ENCODE peak calls at places on chromosomes 7 and 10, in four cellular contexts. One of them, this sample, is unnamed. For H3K4me1, the result is how much of the 10 kb centered on the place peaks cover.

GRCh38 chr7:4998244-4998643 is 39.3 kb upstream of the MMD2 start:
- DNase-seq in body of pancreas: no peak
- DNase-seq in PC-3: no peak
- DNase-seq in CD8-positive, alpha-beta T cell: no peak
- DNase-seq in this sample: no peak

GRCh38 chr10:106971411-106971831 is 193.1 kb downstream of the SORCS1 start:
- DNase-seq in body of pancreas: no peak
- DNase-seq in PC-3: no peak
- DNase-seq in CD8-positive, alpha-beta T cell: no peak
- DNase-seq in this sample: no peak

GRCh38 chr10:26653004-26653403 is 44.5 kb upstream of the PDSS1 start:
- DNase-seq in body of pancreas: no peak
- DNase-seq in PC-3: no peak
- DNase-seq in CD8-positive, alpha-beta T cell: no peak
- DNase-seq in this sample: no peak

GRCh38 chr10:119026301-119027110 is 3.0 kb upstream of the NANOS1 start:
- DNase-seq in body of pancreas: no peak
- DNase-seq in PC-3: peak
- DNase-seq in CD8-positive, alpha-beta T cell: no peak
- DNase-seq in this sample: no peak

GRCh38 chr10:129707406-129708388 is 240.7 kb downstream of the MGMT start:
- DNase-seq in body of pancreas: peak
- DNase-seq in PC-3: no peak
- DNase-seq in CD8-positive, alpha-beta T cell: no peak
- DNase-seq in this sample: no peak

GRCh38 chr10:69014171-69014570 is 25.6 kb downstream of the KIFBP start:
- DNase-seq in body of pancreas: no peak
- DNase-seq in PC-3: no peak
- DNase-seq in CD8-positive, alpha-beta T cell: no peak
- DNase-seq in this sample: no peak

GRCh38 chr10:10785627-10786333 is 231.9 kb upstream of the CELF2 start:
- DNase-seq in body of pancreas: no peak
- DNase-seq in PC-3: peak
- DNase-seq in CD8-positive, alpha-beta T cell: no peak
- DNase-seq in this sample: no peak

GRCh38 chr7:90425376-90425775 is 22.1 kb downstream of the CLDN12 start:
- DNase-seq in body of pancreas: no peak
- DNase-seq in PC-3: peak
- DNase-seq in CD8-positive, alpha-beta T cell: no peak
- DNase-seq in this sample: no peak

GRCh38 chr7:74429153-74429747 is 24.5 kb upstream of the GTF2IRD1 start:
- DNase-seq in body of pancreas: peak
- DNase-seq in PC-3: no peak
- DNase-seq in CD8-positive, alpha-beta T cell: no peak
- DNase-seq in this sample: no peak

GRCh38 chr7:75808106-75808505 is 5.5 kb downstream of the CCL24 start:
- DNase-seq in body of pancreas: no peak
- DNase-seq in PC-3: no peak
- DNase-seq in CD8-positive, alpha-beta T cell: no peak
- DNase-seq in this sample: no peak

GRCh38 chr10:123858907-123859650 is 32.5 kb downstream of the CPXM2 start:
- DNase-seq in body of pancreas: no peak
- DNase-seq in PC-3: no peak
- DNase-seq in CD8-positive, alpha-beta T cell: no peak
- DNase-seq in this sample: no peak

GRCh38 chr10:46523881-46524470 is 32.5 kb downstream of the GPRIN2 start:
- DNase-seq in body of pancreas: no peak
- DNase-seq in PC-3: peak
- DNase-seq in CD8-positive, alpha-beta T cell: no peak
- DNase-seq in this sample: peak

GRCh38 chr10:5035356-5035755 is 31.7 kb upstream of the AKR1C2 start:
- DNase-seq in body of pancreas: no peak
- DNase-seq in PC-3: no peak
- DNase-seq in CD8-positive, alpha-beta T cell: no peak
- DNase-seq in this sample: no peak

GRCh38 chr7:148697256-148697841 is 1.4 kb upstream of the CUL1 start:
- DNase-seq in body of pancreas: peak
- DNase-seq in PC-3: no peak
- DNase-seq in CD8-positive, alpha-beta T cell: peak
- DNase-seq in this sample: peak

GRCh38 chr7:88095-88926 is 104.1 kb upstream of the FAM20C start:
- DNase-seq in body of pancreas: peak
- DNase-seq in PC-3: no peak
- DNase-seq in CD8-positive, alpha-beta T cell: no peak
- DNase-seq in this sample: no peak

DNA sequence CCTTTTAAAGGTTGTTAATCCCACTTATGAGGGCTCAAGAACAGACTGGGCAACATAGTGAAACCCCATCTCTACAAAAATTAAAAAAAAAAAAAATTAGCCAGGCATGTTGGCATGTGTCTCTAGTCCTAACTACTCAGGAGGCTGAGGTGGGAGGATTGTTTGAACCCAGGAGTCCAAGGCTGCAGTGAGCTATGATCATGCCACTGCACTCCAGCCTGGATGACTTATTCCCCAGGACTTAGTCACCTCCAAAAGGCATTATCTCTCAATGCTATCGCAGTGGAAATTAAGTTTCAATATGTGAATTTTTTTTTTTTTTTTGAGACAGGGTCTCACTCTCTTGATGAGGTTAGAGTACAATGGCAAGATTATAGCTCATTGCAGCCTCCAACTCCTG is 61.2 kb upstream of the TRIM24 start:
- DNase-seq in body of pancreas: no peak
- DNase-seq in PC-3: no peak
- DNase-seq in CD8-positive, alpha-beta T cell: no peak
- DNase-seq in this sample: no peak
- H3K27ac ChIP-seq in body of pancreas: no peak
- H3K27ac ChIP-seq in PC-3: no peak
- H3K27ac ChIP-seq in CD8-positive, alpha-beta T cell: no peak
- H3K27ac ChIP-seq in this sample: no peak

GRCh38 chr7:23471090-23471859 is 984 bp upstream of the IGF2BP3 start:
- DNase-seq in body of pancreas: no peak
- DNase-seq in PC-3: peak
- DNase-seq in CD8-positive, alpha-beta T cell: peak
- DNase-seq in this sample: peak
- H3K4me3 ChIP-seq in body of pancreas: no peak
- H3K4me3 ChIP-seq in PC-3: peak
- H3K4me3 ChIP-seq in CD8-positive, alpha-beta T cell: no peak
- H3K4me3 ChIP-seq in this sample: no peak

GRCh38 chr7:101167645-101168411 is 2.5 kb upstream of the VGF start:
- DNase-seq in body of pancreas: no peak
- DNase-seq in PC-3: no peak
- DNase-seq in CD8-positive, alpha-beta T cell: no peak
- DNase-seq in this sample: no peak
- H3K4me1 ChIP-seq in body of pancreas: half or more
- H3K4me1 ChIP-seq in PC-3: under half
- H3K4me1 ChIP-seq in CD8-positive, alpha-beta T cell: half or more
- H3K4me1 ChIP-seq in this sample: half or more

GRCh38 chr7:134697487-134697886 is 50.8 kb downstream of the BPGM start:
- DNase-seq in body of pancreas: no peak
- DNase-seq in PC-3: no peak
- DNase-seq in CD8-positive, alpha-beta T cell: no peak
- DNase-seq in this sample: no peak
- H3K27ac ChIP-seq in body of pancreas: no peak
- H3K27ac ChIP-seq in PC-3: no peak
- H3K27ac ChIP-seq in CD8-positive, alpha-beta T cell: no peak
- H3K27ac ChIP-seq in this sample: no peak

GRCh38 chr7:128832880-128833147 is 2.6 kb downstream of the FLNC start:
- DNase-seq in body of pancreas: no peak
- DNase-seq in PC-3: no peak
- DNase-seq in CD8-positive, alpha-beta T cell: no peak
- DNase-seq in this sample: no peak
- H3K4me3 ChIP-seq in body of pancreas: no peak
- H3K4me3 ChIP-seq in PC-3: peak
- H3K4me3 ChIP-seq in CD8-positive, alpha-beta T cell: no peak
- H3K4me3 ChIP-seq in this sample: no peak

GRCh38 chr10:87921934-87922688 is 58.7 kb downstream of the PTEN start:
- DNase-seq in body of pancreas: no peak
- DNase-seq in PC-3: no peak
- DNase-seq in CD8-positive, alpha-beta T cell: no peak
- DNase-seq in this sample: no peak
- H3K4me1 ChIP-seq in body of pancreas: half or more
- H3K4me1 ChIP-seq in PC-3: under half
- H3K4me1 ChIP-seq in CD8-positive, alpha-beta T cell: under half
- H3K4me1 ChIP-seq in this sample: half or more

GRCh38 chr7:108239501-108240225 is 109.5 kb upstream of the LAMB4 start:
- DNase-seq in body of pancreas: no peak
- DNase-seq in PC-3: no peak
- DNase-seq in CD8-positive, alpha-beta T cell: no peak
- DNase-seq in this sample: no peak

GRCh38 chr7:108234281-108234680 is 104.1 kb upstream of the LAMB4 start:
- DNase-seq in body of pancreas: no peak
- DNase-seq in PC-3: no peak
- DNase-seq in CD8-positive, alpha-beta T cell: no peak
- DNase-seq in this sample: no peak

GRCh38 chr7:108234981-108235450 is 104.9 kb upstream of the LAMB4 start:
- DNase-seq in body of pancreas: no peak
- DNase-seq in PC-3: no peak
- DNase-seq in CD8-positive, alpha-beta T cell: no peak
- DNase-seq in this sample: no peak

GRCh38 chr7:108236681-108237415 is 106.7 kb upstream of the LAMB4 start:
- DNase-seq in body of pancreas: peak
- DNase-seq in PC-3: no peak
- DNase-seq in CD8-positive, alpha-beta T cell: no peak
- DNase-seq in this sample: no peak

GRCh38 chr7:108235451-108236061 is 105.4 kb upstream of the LAMB4 start:
- DNase-seq in body of pancreas: peak
- DNase-seq in PC-3: no peak
- DNase-seq in CD8-positive, alpha-beta T cell: no peak
- DNase-seq in this sample: no peak
- H3K27ac ChIP-seq in body of pancreas: peak
- H3K27ac ChIP-seq in PC-3: no peak
- H3K27ac ChIP-seq in CD8-positive, alpha-beta T cell: no peak
- H3K27ac ChIP-seq in this sample: no peak

GRCh38 chr10:79246209-79246581 is 101.1 kb upstream of the PPIF start:
- DNase-seq in body of pancreas: peak
- DNase-seq in PC-3: no peak
- DNase-seq in CD8-positive, alpha-beta T cell: no peak
- DNase-seq in this sample: no peak

GRCh38 chr10:79245539-79246208 is 101.6 kb upstream of the PPIF start:
- DNase-seq in body of pancreas: no peak
- DNase-seq in PC-3: no peak
- DNase-seq in CD8-positive, alpha-beta T cell: no peak
- DNase-seq in this sample: no peak

GRCh38 chr10:79248341-79248931 is 98.8 kb upstream of the PPIF start:
- DNase-seq in body of pancreas: no peak
- DNase-seq in PC-3: no peak
- DNase-seq in CD8-positive, alpha-beta T cell: no peak
- DNase-seq in this sample: no peak

GRCh38 chr10:79247373-79248137 is 99.7 kb upstream of the PPIF start:
- DNase-seq in body of pancreas: no peak
- DNase-seq in PC-3: no peak
- DNase-seq in CD8-positive, alpha-beta T cell: no peak
- DNase-seq in this sample: no peak

DNA sequence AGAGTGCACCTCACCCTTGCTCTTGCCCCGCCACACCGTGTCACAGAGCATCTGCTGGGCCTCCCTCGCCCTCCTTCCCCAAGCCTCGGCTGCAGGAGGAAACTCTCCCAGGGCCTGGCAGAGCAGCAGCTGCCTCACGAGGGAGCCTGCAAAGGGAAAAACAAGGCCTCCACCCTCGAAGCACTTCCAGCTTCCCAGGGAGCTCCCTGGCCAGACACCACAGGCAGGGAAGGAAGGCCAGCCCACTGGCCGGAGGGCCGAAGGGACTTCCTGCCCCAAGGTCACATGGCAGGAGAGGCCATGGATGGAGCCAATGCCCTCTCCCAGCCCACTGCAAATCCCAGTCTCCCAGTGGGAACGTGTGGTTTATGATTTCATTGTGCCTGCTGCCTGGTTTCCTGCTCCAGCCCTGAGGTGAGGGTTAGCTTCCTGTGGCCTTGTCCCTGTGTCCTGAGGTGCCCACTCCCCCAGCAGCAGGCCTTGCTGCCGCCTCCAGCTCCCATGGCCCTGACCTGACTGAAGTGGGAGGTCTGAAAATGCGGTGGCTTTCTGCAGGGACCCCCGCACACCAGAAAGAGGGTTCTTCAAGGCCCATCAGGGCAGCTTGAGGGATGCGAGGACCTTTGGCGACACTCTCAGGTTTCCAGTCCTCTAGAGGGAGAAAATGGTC is 100.5 kb upstream of the PPIF start:
- DNase-seq in body of pancreas: peak
- DNase-seq in PC-3: no peak
- DNase-seq in CD8-positive, alpha-beta T cell: no peak
- DNase-seq in this sample: no peak
- H3K4me3 ChIP-seq in body of pancreas: no peak
- H3K4me3 ChIP-seq in PC-3: no peak
- H3K4me3 ChIP-seq in CD8-positive, alpha-beta T cell: no peak
- H3K4me3 ChIP-seq in this sample: no peak

DNA sequence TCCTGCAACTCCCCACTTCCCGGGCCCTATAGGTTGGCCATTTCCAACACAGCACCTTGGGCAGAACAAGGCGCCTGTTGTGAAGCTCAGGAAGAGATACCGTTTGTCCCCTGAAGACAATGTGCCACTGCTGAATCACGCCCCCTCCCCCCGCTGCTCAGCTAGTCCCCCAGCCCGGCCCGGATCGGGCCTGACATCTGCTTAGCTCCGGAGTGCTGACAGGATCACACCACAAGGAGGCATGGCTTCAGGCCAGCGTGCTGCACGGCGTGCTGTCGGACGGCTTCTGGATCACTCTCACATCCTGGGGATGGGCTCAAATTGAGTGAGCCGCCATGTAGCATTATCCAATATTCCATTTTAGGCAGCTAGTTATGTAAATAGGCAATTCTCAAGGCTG is 62.1 kb upstream of the EFCAB10 start:
- DNase-seq in body of pancreas: no peak
- DNase-seq in PC-3: no peak
- DNase-seq in CD8-positive, alpha-beta T cell: no peak
- DNase-seq in this sample: no peak
- H3K4me1 ChIP-seq in body of pancreas: under half
- H3K4me1 ChIP-seq in PC-3: under half
- H3K4me1 ChIP-seq in CD8-positive, alpha-beta T cell: under half
- H3K4me1 ChIP-seq in this sample: under half